ENCODE peak calls at places on chromosomes 3 and 15, in ten cellular contexts. U is neural crest cell, D is AG09319, T is psoas muscle, I is cardiac fibroblast, V is A549, O is mesothelial cell of epicardium, P is breast epithelium, J is astrocyte of the spinal cord, B is nephron progenitor cell. N is an unnamed sample.

GRCh38 chr3:29655016-29655415 is 374.1 kb downstream of the RBMS3 start:
- DNase-seq in U (no peak), D (no peak), T (no peak), I (no peak), V (no peak), O (no peak), P (no peak), J (no peak), B (no peak), N (no peak)

GRCh38 chr3:4060064-4060463 is 243.1 kb upstream of the SETMAR start:
- DNase-seq in U (no peak), D (no peak), T (no peak), I (no peak), V (no peak), O (no peak), P (no peak), J (no peak), B (no peak), N (no peak)

GRCh38 chr3:160200328-160200727 is 24.9 kb upstream of the C3orf80 start:
- DNase-seq in U (no peak), D (no peak), T (no peak), I (peak; percentile 51), V (no peak), O (no peak), P (no peak), J (no peak), B (no peak), N (no peak)

GRCh38 chr3:57815034-57815433 is 58.9 kb downstream of the SLMAP start:
- DNase-seq in U (no peak), D (no peak), T (no peak), I (no peak), V (no peak), O (no peak), P (no peak), J (no peak), B (no peak), N (no peak)

GRCh38 chr15:48940508-48940907 is 23.2 kb downstream of the SHC4 start:
- DNase-seq in U (no peak), D (peak; percentile 62), T (no peak), I (peak; percentile 82), V (peak; percentile 53), O (no peak), P (no peak), J (peak; percentile 96), B (no peak), N (no peak)

GRCh38 chr15:57697588-57697987 is 8.9 kb upstream of the POLR2M start:
- DNase-seq in U (no peak), D (no peak), T (no peak), I (peak; percentile 66), V (no peak), O (no peak), P (no peak), J (no peak), B (no peak), N (no peak)

GRCh38 chr3:52221563-52222318 is 3.7 kb downstream of the TLR9 start:
- DNase-seq in U (no peak), D (no peak), T (no peak), I (peak; percentile 25), V (no peak), O (no peak), P (no peak), J (no peak), B (no peak), N (no peak)

GRCh38 chr15:65204931-65205655 is 6.2 kb downstream of the CILP start:
- DNase-seq in U (no peak), D (no peak), T (no peak), I (no peak), V (no peak), O (no peak), P (no peak), J (no peak), B (no peak), N (no peak)

GRCh38 chr3:184040010-184040409 is 8.5 kb downstream of the HTR3D start:
- DNase-seq in U (no peak), D (no peak), T (no peak), I (peak; percentile 39), V (peak; percentile 45), O (no peak), P (no peak), J (no peak), B (no peak), N (no peak)

GRCh38 chr15:52678036-52678467 is 1.1 kb downstream of the ATOSA start:
- DNase-seq in U (peak; percentile 6), D (no peak), T (peak; percentile 80), I (peak; percentile 71), V (peak; percentile 67), O (no peak), P (peak; percentile 58), J (peak; percentile 62), B (peak; percentile 35), N (no peak)
- TF ChIP-seq CTCF in U (no peak), D (peak; percentile 24), T (no peak), I (no peak), V (peak; percentile 41), O (no peak), P (no peak), J (peak; percentile 20), B (no peak), N (no peak)

GRCh38 chr3:150237490-150237889 is 170.6 kb upstream of the TSC22D2 start:
- DNase-seq in U (no peak), D (no peak), T (peak; percentile 82), I (peak; percentile 48), V (peak; percentile 10), O (no peak), P (no peak), J (peak; percentile 63), B (no peak), N (no peak)

GRCh38 chr3:150239764-150240163 is 168.3 kb upstream of the TSC22D2 start:
- DNase-seq in U (no peak), D (no peak), T (no peak), I (no peak), V (no peak), O (no peak), P (no peak), J (no peak), B (no peak), N (no peak)

GRCh38 chr3:150238043-150238802 is 169.9 kb upstream of the TSC22D2 start:
- DNase-seq in U (no peak), D (no peak), T (no peak), I (no peak), V (no peak), O (no peak), P (no peak), J (no peak), B (no peak), N (no peak)

GRCh38 chr3:150240891-150241290 is 167.2 kb upstream of the TSC22D2 start:
- DNase-seq in U (no peak), D (no peak), T (no peak), I (no peak), V (no peak), O (no peak), P (no peak), J (no peak), B (no peak), N (no peak)

DNA sequence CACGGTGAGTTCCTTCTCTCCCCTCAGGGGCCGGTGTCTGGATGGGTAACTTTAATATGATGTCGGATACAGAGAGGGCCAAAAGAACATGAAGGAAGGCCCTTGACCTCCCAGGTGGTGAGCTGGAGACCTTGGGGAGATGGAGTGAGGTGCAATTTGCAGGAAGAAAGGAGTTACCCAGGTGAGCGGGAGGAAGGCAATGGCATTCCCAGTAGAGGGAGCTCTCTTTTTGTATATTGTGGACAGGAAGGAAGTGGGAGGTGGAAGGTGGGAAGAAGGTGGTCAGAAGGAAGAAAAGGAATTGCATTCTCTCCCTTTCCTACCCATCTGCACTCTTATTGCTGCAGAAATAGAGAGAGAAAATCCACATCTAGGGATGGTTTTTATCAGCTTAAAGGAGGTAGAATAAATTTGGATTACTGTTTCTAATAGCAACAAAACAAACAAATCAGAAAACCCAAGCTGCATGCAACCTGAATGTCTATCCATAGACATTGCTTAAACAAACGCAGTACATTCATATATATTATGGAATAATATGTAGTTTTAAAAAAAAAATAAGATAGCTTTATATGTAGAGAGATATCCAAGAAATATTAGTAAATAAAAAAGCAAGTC is 169.0 kb upstream of the TSC22D2 start:
- DNase-seq in U (no peak), D (no peak), T (no peak), I (no peak), V (peak; percentile 68), O (no peak), P (no peak), J (no peak), B (no peak), N (no peak)
- TF ChIP-seq CTCF in U (peak; percentile 58), D (peak; percentile 25), T (peak; percentile 13), I (peak; percentile 22), V (peak; percentile 83), O (no peak), P (no peak), J (peak; percentile 45), B (peak; percentile 41), N (peak; percentile 51)

DNA sequence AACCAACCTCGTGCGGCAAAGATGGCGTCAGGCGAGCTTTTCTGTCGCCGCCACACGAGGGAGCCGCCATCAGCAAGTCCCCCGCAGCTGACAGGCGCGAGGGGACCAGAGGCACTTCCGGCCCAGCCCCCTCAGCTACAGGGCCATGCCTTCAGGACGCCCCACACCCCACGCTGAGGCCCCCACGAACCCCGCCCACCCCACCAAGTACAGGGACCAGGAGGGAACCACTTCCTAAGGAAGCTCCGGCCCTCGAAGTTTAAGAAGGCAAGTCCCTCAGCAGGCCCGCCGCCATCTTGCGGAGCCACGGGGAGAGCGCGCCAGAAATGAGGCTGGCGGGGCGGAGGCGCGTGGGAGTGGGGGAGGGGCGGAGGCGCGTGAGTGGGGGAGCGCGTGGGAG is 790 bp downstream of the DAZL start:
- DNase-seq in U (no peak), D (no peak), T (peak; percentile 35), I (no peak), V (no peak), O (no peak), P (no peak), J (no peak), B (no peak), N (no peak)
- TF ChIP-seq CTCF in U (no peak), D (no peak), T (no peak), I (no peak), V (no peak), O (no peak), P (no peak), J (no peak), B (no peak), N (no peak)

DNA sequence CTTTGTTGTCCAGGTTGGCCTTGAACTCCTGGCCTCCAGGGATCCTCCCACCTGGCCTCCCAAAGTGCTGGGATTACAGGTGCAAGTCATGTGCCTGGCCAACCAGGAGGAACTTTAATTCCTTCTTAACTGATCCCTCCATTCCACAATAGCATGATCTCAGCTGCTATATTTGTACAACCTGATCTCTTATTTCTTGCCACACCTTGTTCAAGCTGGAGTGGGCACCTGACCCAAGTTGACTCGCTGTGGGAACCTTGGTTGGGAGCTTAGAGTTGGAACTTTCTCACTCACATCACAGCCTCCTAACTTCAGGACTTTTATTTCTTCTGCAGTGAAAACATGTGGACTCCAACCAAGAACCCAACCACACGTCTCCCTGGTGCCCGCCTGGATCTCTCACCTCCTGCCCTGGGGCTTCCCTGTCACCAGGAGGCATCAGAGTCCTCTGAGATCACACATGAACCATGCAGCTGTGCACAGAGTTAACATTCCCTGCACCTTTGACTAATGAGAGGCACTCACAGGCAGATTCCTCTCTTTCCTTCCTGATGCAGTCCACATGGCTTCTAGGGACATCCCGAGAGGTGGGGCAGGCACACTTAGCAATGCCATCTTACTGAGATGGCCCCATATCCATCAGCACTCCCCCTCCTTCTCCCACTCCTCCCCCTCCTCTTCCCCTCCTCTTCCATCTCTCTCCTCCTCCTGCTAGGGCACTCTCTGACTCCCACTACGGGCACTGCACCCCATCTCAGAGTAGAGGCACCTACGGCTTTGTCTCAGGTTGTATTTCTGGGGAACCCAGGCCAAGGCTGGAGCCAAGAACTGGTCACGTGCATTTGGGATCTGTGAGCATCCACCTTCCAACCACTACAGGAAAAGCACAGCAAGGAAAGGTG is 9.7 kb upstream of the CYFIP1 start:
- DNase-seq in U (no peak), D (no peak), T (no peak), I (no peak), V (peak; percentile 20), O (no peak), P (no peak), J (no peak), B (no peak), N (no peak)
- TF ChIP-seq CTCF in U (no peak), D (no peak), T (no peak), I (no peak), V (no peak), O (no peak), P (no peak), J (no peak), B (no peak), N (no peak)